ENCODE peak calls at places on chromosomes 6 and 20, in five cellular contexts. F is AG08396; K is stimulated activated CD4-positive, alpha-beta T cell treated with anti-CD3 and anti-CD28 coated beads, Interleukin-2, amount 100 ng/mL, for 48 hours; Q is glutamatergic neuron; D is kidney tubule cell. O is an unnamed sample.

GRCh38 chr6:43301081-43301870 is 3.2 kb downstream of the SLC22A7 start:
- DNase-seq in F (no peak), K (no peak), Q (no peak), D (no peak), O (no peak)

GRCh38 chr6:27568226-27568889 is 95.5 kb upstream of the ZNF184 start:
- DNase-seq in F (no peak), K (no peak), Q (no peak), D (no peak), O (no peak)

GRCh38 chr6:11770546-11771466 is 7.8 kb downstream of the ADTRP start:
- DNase-seq in F (peak; percentile 84), K (no peak), Q (peak; percentile 66), D (peak; percentile 98), O (no peak)

GRCh38 chr20:3000852-3001523 is 42.4 kb upstream of the GNRH2 start:
- DNase-seq in F (no peak), K (no peak), Q (no peak), D (peak; percentile 47), O (no peak)

GRCh38 chr20:52915564-52915963 is 56.6 kb upstream of the TSHZ2 start:
- DNase-seq in F (no peak), K (no peak), Q (no peak), D (no peak), O (no peak)

GRCh38 chr20:39659010-39659409 is 696.9 kb downstream of the DHX35 start:
- DNase-seq in F (no peak), K (no peak), Q (no peak), D (no peak), O (no peak)

GRCh38 chr6:105620878-105621277 is 218.0 kb upstream of the PREP start:
- DNase-seq in F (no peak), K (no peak), Q (no peak), D (peak; percentile 9), O (no peak)

GRCh38 chr20:62766716-62767115 is 29.6 kb upstream of the MRGBP start:
- DNase-seq in F (no peak), K (no peak), Q (peak; percentile 7), D (peak; percentile 11), O (no peak)

GRCh38 chr6:5764401-5764955 is 242.2 kb downstream of the NRN1 start:
- DNase-seq in F (peak; percentile 53), K (no peak), Q (no peak), D (peak; percentile 33), O (no peak)

GRCh38 chr6:128554302-128554701 is 33.9 kb upstream of the PTPRK start:
- DNase-seq in F (no peak), K (no peak), Q (no peak), D (no peak), O (no peak)

GRCh38 chr6:149236584-149236983 is 80.9 kb upstream of the TAB2 start:
- DNase-seq in F (no peak), K (no peak), Q (no peak), D (no peak), O (no peak)

GRCh38 chr20:53914861-53915458 is 155.4 kb downstream of the BCAS1 start:
- DNase-seq in F (no peak), K (no peak), Q (no peak), D (no peak), O (no peak)

GRCh38 chr20:63641792-63642517 is 11.3 kb downstream of the STMN3 start:
- DNase-seq in F (peak; percentile 96), K (peak; percentile 98), Q (peak; percentile 95), D (peak; percentile 94), O (peak; percentile 90)

GRCh38 chr6:127606131-127606562 is 29.2 kb downstream of the C6orf58 start:
- DNase-seq in F (peak; percentile 18), K (no peak), Q (peak; percentile 14), D (peak; percentile 64), O (peak; percentile 18)

GRCh38 chr6:165486183-165487137 is 176.6 kb downstream of the PDE10A start:
- DNase-seq in F (no peak), K (no peak), Q (no peak), D (peak; percentile 32), O (no peak)

GRCh38 chr6:17448165-17448564 is 54.8 kb downstream of the CAP2 start:
- DNase-seq in F (no peak), K (no peak), Q (no peak), D (peak; percentile 36), O (no peak)

GRCh38 chr6:12355354-12355753 is 65.2 kb downstream of the EDN1 start:
- DNase-seq in F (no peak), K (no peak), Q (no peak), D (peak; percentile 27), O (no peak)

GRCh38 chr6:106875782-106876321 is 98.7 kb downstream of the CD24 start:
- DNase-seq in F (no peak), K (no peak), Q (no peak), D (no peak), O (no peak)

GRCh38 chr6:8006208-8006607 is 58.0 kb downstream of the BLOC1S5 start:
- DNase-seq in F (peak; percentile 36), K (no peak), Q (no peak), D (peak; percentile 53), O (peak; percentile 29)

GRCh38 chr6:150038202-150038830 is 13.0 kb upstream of the RAET1L start:
- DNase-seq in F (no peak), K (no peak), Q (no peak), D (no peak), O (no peak)

GRCh38 chr6:101705866-101706265 is 312.4 kb downstream of the GRIK2 start:
- DNase-seq in F (no peak), K (no peak), Q (no peak), D (no peak), O (no peak)

GRCh38 chr6:24909281-24910216 is 26.2 kb downstream of the RIPOR2 start:
- DNase-seq in F (no peak), K (no peak), Q (peak; percentile 36), D (no peak), O (no peak)

GRCh38 chr6:82842721-82843120 is 222.9 kb downstream of the UBE3D start:
- DNase-seq in F (peak; percentile 16), K (no peak), Q (no peak), D (peak; percentile 92), O (no peak)

GRCh38 chr6:168147205-168147738 is 68.3 kb upstream of the FRMD1 start:
- DNase-seq in F (no peak), K (no peak), Q (no peak), D (no peak), O (no peak)

GRCh38 chr6:156449128-156449527 is 328.1 kb upstream of the ARID1B start:
- DNase-seq in F (no peak), K (no peak), Q (no peak), D (no peak), O (no peak)

GRCh38 chr6:104633125-104633524 is 226.6 kb downstream of the HACE1 start:
- DNase-seq in F (no peak), K (no peak), Q (no peak), D (peak; percentile 24), O (no peak)

GRCh38 chr6:118630928-118631327 is 20.5 kb downstream of the CEP85L start:
- DNase-seq in F (no peak), K (no peak), Q (no peak), D (no peak), O (no peak)

GRCh38 chr6:151292974-151293373 is 53.2 kb downstream of the AKAP12 start:
- DNase-seq in F (peak; percentile 25), K (no peak), Q (no peak), D (no peak), O (no peak)

GRCh38 chr6:31576897-31577341 is 1.6 kb downstream of the TNF start:
- DNase-seq in F (no peak), K (no peak), Q (no peak), D (peak; percentile 8), O (no peak)

GRCh38 chr20:43563429-43563828 is 4.6 kb downstream of the SGK2 start:
- DNase-seq in F (no peak), K (no peak), Q (no peak), D (no peak), O (no peak)

GRCh38 chr20:3661836-3662665 is 1.1 kb downstream of the GFRA4 start:
- DNase-seq in F (no peak), K (no peak), Q (no peak), D (no peak), O (no peak)

O was measured in HuH-7.5.